ENCODE peak calls at places on chromosome 19, in five cellular contexts. P, D, Z, B and N are unnamed samples. For H3K4me1, the result is how much of the 10 kb centered on the place peaks cover.

GRCh38 chr19:46621191-46622117 is 3.4 kb downstream of the PTGIR start:
- DNase-seq in Z (peak), B (no peak), D (no peak), P (no peak), N (no peak)

GRCh38 chr19:4722671-4723464 is 774 bp downstream of the DPP9 start:
- DNase-seq in D (peak), P (peak), B (peak), Z (peak), N (peak)

GRCh38 chr19:51692065-51692915 is 840 bp upstream of the SPACA6 start:
- DNase-seq in D (no peak), P (no peak), Z (no peak), B (no peak), N (no peak)

GRCh38 chr19:39122934-39123731 is 2.5 kb upstream of the PAK4 start:
- DNase-seq in B (no peak), P (no peak), Z (no peak), D (no peak), N (no peak)

GRCh38 chr19:6963937-6964336 is 57.3 kb downstream of the MBD3L2B start:
- DNase-seq in D (peak), P (no peak), B (no peak), Z (no peak), N (no peak)

GRCh38 chr19:46955813-46956371 is 63.7 kb upstream of the NPAS1 start:
- DNase-seq in P (no peak), B (no peak), D (no peak), Z (no peak), N (no peak)

GRCh38 chr19:35995655-35995993 is 636 bp downstream of the SDHAF1 start:
- DNase-seq in D (peak), Z (peak), P (peak), B (peak), N (peak)

GRCh38 chr19:35899547-35900214 is 659 bp downstream of the NFKBID start:
- DNase-seq in D (peak), B (peak), Z (peak), P (peak), N (peak)

GRCh38 chr19:36111200-36111539 is 227 bp downstream of the OVOL3 start:
- DNase-seq in Z (no peak), B (no peak), D (no peak), P (no peak), N (no peak)

GRCh38 chr19:46692918-46693722 is 23.8 kb downstream of the PRKD2 start:
- DNase-seq in P (no peak), Z (no peak), B (peak), D (peak), N (peak)

GRCh38 chr19:416416-416815 is 7.5 kb upstream of the C2CD4C start:
- DNase-seq in P (no peak), B (no peak), D (no peak), Z (no peak), N (no peak)

GRCh38 chr19:42113641-42114348 is 18.5 kb downstream of the POU2F2 start:
- DNase-seq in D (peak), Z (peak), P (peak), B (peak), N (peak)

GRCh38 chr19:42116308-42117075 is 15.8 kb downstream of the POU2F2 start:
- DNase-seq in Z (no peak), B (no peak), P (no peak), D (no peak), N (no peak)

GRCh38 chr19:42115219-42115618 is 17.0 kb downstream of the POU2F2 start:
- DNase-seq in Z (peak), B (no peak), P (peak), D (no peak), N (peak)

GRCh38 chr19:42115705-42116104 is 16.5 kb downstream of the POU2F2 start:
- DNase-seq in D (no peak), Z (no peak), P (no peak), B (no peak), N (no peak)

DNA sequence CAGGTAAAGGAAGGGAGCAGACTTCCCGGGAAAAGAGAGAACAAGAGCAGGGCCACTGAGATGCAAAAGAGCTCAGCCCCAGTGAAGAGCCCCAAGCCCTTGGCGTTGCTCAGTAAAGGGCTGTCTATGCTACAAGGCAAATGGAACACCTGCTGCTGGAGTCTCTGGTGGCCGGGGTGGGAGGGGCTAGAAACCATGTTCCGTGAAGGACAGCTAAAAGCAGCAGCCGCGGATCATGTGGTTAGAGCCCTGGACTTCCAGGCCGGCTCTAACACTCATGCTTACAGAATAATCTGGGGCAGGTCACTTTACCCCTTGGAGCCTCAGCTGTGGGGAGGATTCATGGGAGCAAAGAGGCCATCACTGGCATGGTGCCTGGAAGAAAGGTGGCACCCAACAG is 17.8 kb downstream of the POU2F2 start:
- DNase-seq in P (no peak), B (no peak), D (no peak), Z (no peak), N (no peak)
- H3K9ac ChIP-seq in P (peak), B (no peak), D (peak), Z (no peak), N (peak)

DNA sequence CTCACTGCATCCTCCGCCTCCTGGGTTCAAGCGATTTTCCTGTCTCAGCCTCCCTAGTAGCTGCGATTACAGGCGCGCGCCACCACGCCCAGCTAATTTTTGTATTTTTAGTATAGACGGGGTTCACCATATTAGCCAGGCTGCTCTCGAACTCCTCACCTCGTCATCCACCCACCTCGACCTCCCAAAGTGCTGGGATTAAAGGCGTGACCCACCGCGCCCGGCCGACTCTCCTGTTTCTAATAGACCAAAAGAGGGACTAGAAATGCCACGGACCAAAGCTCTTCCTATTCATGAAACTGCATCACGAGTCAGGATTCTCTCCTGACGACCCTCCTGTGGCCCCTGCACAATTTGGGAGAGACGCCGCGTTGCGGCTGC is 563 bp downstream of the ZNF43 start:
- DNase-seq in P (no peak), Z (no peak), B (no peak), D (no peak), N (no peak)
- H2AFZ ChIP-seq in P (peak), Z (peak), B (peak), D (peak), N (peak)

GRCh38 chr19:15293751-15294505 is 38.4 kb downstream of the BRD4 start:
- DNase-seq in P (no peak), Z (peak), D (no peak), B (no peak), N (peak)
- H3K4me1 ChIP-seq in P (under half), Z (half or more), D (under half), B (half or more), N (half or more)

GRCh38 chr19:2058570-2059421 is 7.8 kb upstream of the MKNK2 start:
- DNase-seq in P (no peak), D (no peak), B (no peak), Z (no peak), N (no peak)
- H3K9ac ChIP-seq in P (no peak), D (peak), B (no peak), Z (peak), N (peak)

DNA sequence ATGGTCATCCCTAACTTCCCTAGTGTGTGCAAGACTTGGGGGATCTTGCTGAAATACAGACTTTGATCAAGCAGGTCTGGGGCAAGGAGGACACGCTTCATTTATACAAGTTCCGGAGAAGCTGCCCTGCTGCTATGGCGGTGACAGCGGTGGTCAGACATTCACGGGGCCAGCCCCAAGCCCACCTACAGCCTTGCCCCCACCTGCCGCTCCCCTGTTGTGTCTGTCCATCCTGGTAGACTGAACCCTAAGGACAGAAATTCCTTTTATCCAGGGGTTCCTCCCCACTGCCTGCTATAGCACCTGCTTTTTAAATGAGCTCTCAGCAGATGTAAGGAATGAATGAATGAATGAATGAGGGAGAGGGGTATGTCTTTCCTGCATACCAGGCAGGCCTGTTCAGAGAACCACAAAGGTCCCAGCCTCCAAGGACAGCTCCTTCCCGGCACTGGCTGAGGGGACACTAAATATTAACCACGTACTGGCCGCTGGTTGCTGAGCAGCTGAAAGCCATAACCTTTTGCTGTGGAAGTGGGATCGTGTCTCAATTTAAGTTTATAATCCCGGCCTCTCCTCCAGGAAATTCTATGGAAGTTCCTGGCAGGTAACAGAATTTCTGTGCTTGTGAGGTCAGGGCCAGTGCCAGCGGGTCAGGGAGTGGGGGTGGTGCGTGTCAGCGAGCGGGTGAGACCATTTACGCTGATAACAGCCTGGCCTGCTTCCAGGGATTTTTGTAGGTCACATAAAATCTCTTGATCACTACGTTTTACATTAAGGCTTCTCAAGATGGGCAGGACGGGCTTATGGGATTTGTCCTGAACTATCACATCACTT is 27.1 kb downstream of the TSSK6 start:
- DNase-seq in D (no peak), B (no peak), Z (no peak), P (peak), N (peak)
- H2AFZ ChIP-seq in D (no peak), B (no peak), Z (peak), P (no peak), N (peak)

GRCh38 chr19:12787458-12787857 is 3.8 kb upstream of the JUNB start:
- DNase-seq in P (no peak), Z (no peak), D (no peak), B (no peak), N (no peak)

GRCh38 chr19:12785431-12786011 is 5.8 kb upstream of the JUNB start:
- DNase-seq in Z (no peak), B (no peak), P (no peak), D (no peak), N (peak)

GRCh38 chr19:12784871-12785430 is 6.3 kb upstream of the JUNB start:
- DNase-seq in B (no peak), P (no peak), D (no peak), Z (peak), N (peak)

GRCh38 chr19:12786950-12787349 is 4.3 kb upstream of the JUNB start:
- DNase-seq in Z (no peak), B (no peak), D (no peak), P (no peak), N (no peak)

GRCh38 chr19:12786149-12786870 is 5.0 kb upstream of the JUNB start:
- DNase-seq in B (no peak), D (peak), P (no peak), Z (no peak), N (no peak)
- H3K4me1 ChIP-seq in B (half or more), D (half or more), P (under half), Z (half or more), N (under half)